ENCODE peak calls at places on chromosome 16, in five cellular contexts. K is fibroblast of the aortic adventitia, I is breast epithelium, Y is H1, M is kidney epithelial cell. U is an unnamed sample.
A peak's percentile ranks its signal among the peaks of the same experiment; 100 is the strongest.

GRCh38 chr16:46928811-46929210 is 44.6 kb downstream of the GPT2 start:
- DNase-seq in K (no peak), I (no peak), Y (no peak), M (no peak), U (no peak)

GRCh38 chr16:86072328-86073102 is 173.6 kb downstream of the IRF8 start:
- DNase-seq in K (peak; percentile 87), I (no peak), Y (peak; percentile 80), M (peak; percentile 7), U (peak; percentile 69)

GRCh38 chr16:71709231-71709781 is 15.2 kb downstream of the PHLPP2 start:
- DNase-seq in K (peak; percentile 66), I (no peak), Y (no peak), M (peak; percentile 37), U (peak; percentile 92)

GRCh38 chr16:29909398-29909797 is 9.1 kb downstream of the ASPHD1 start:
- DNase-seq in K (no peak), I (no peak), Y (no peak), M (no peak), U (peak; percentile 44)

GRCh38 chr16:89370601-89371000 is 119.8 kb downstream of the ANKRD11 start:
- DNase-seq in K (no peak), I (no peak), Y (no peak), M (no peak), U (no peak)

GRCh38 chr16:79195948-79196347 is 404.6 kb downstream of the MAF start:
- DNase-seq in K (no peak), I (no peak), Y (no peak), M (no peak), U (no peak)

GRCh38 chr16:82834156-82834758 is 207.5 kb downstream of the CDH13 start:
- DNase-seq in K (peak; percentile 74), I (no peak), Y (no peak), M (no peak), U (no peak)

GRCh38 chr16:21568502-21569189 is 30.7 kb upstream of the METTL9 start:
- DNase-seq in K (no peak), I (no peak), Y (no peak), M (no peak), U (no peak)

GRCh38 chr16:17471745-17472075 is 950 bp upstream of the XYLT1 start:
- DNase-seq in K (no peak), I (no peak), Y (no peak), M (no peak), U (no peak)

GRCh38 chr16:82629441-82630027 is 2.8 kb downstream of the CDH13 start:
- DNase-seq in K (peak; percentile 87), I (no peak), Y (no peak), M (peak; percentile 44), U (peak; percentile 87)

GRCh38 chr16:64830653-64831052 is 291.2 kb downstream of the CDH11 start:
- DNase-seq in K (no peak), I (no peak), Y (no peak), M (no peak), U (peak; percentile 65)

GRCh38 chr16:68084504-68085258 is 489 bp upstream of the NFATC3 start:
- DNase-seq in K (peak; percentile 40), I (peak; percentile 84), Y (peak; percentile 89), M (no peak), U (peak; percentile 69)

GRCh38 chr16:86087561-86088230 is 188.7 kb downstream of the IRF8 start:
- DNase-seq in K (no peak), I (no peak), Y (no peak), M (no peak), U (no peak)

GRCh38 chr16:86598607-86599318 is 20.4 kb downstream of the FOXL1 start:
- DNase-seq in K (peak; percentile 56), I (no peak), Y (no peak), M (no peak), U (peak; percentile 73)

GRCh38 chr16:25081702-25082101 is 29.8 kb upstream of the LCMT1 start:
- DNase-seq in K (no peak), I (no peak), Y (no peak), M (no peak), U (no peak)

GRCh38 chr16:82082543-82083244 is 47.6 kb downstream of the HSD17B2 start:
- DNase-seq in K (peak; percentile 15), I (no peak), Y (no peak), M (peak; percentile 51), U (peak; percentile 44)

GRCh38 chr16:9850716-9851115 is 331.5 kb downstream of the GRIN2A start:
- DNase-seq in K (no peak), I (no peak), Y (no peak), M (no peak), U (no peak)

GRCh38 chr16:68382296-68382718 is 66.0 kb downstream of the SMPD3 start:
- DNase-seq in K (no peak), I (no peak), Y (peak; percentile 78), M (no peak), U (no peak)

GRCh38 chr16:84391151-84391873 is 23.0 kb downstream of the ATP2C2 start:
- DNase-seq in K (peak; percentile 26), I (peak; percentile 51), Y (no peak), M (no peak), U (peak; percentile 49)

GRCh38 chr16:49489686-49490320 is 116.2 kb downstream of the C16orf78 start:
- DNase-seq in K (no peak), I (no peak), Y (no peak), M (no peak), U (no peak)

GRCh38 chr16:83624436-83625120 is 183.2 kb upstream of the HSBP1 start:
- DNase-seq in K (no peak), I (no peak), Y (peak; percentile 41), M (no peak), U (no peak)

GRCh38 chr16:72291531-72291981 is 119.6 kb upstream of the PMFBP1 start:
- DNase-seq in K (peak; percentile 95), I (no peak), Y (no peak), M (peak; percentile 70), U (peak; percentile 96)

GRCh38 chr16:54153240-54153934 is 133.2 kb downstream of the IRX3 start:
- DNase-seq in K (no peak), I (no peak), Y (no peak), M (no peak), U (no peak)

GRCh38 chr16:54145881-54146280 is 140.7 kb downstream of the IRX3 start:
- DNase-seq in K (no peak), I (no peak), Y (no peak), M (no peak), U (no peak)

GRCh38 chr16:54152362-54153239 is 134.0 kb downstream of the IRX3 start:
- DNase-seq in K (no peak), I (no peak), Y (no peak), M (no peak), U (no peak)

GRCh38 chr16:54150861-54151260 is 135.7 kb downstream of the IRX3 start:
- DNase-seq in K (no peak), I (no peak), Y (no peak), M (no peak), U (no peak)

DNA sequence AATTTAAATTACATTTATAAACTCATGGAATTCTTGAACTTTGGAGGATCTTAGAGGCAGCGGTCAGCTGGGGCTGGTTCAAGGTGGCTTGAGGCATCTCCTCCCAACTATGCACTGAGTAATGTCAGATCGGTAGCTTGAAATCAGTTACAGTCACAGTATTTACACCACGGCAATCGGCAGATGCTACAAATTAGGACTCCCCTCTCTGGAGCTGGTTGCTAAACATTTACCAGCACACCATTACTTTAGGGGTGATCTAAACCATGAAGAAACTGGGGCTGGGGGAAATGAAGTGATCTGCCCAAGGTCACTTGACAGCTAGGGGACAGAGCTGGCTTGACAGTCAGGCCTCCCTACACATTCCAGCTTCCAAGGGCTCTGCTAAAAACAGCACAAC is 137.6 kb downstream of the IRX3 start:
- DNase-seq in K (no peak), I (no peak), Y (no peak), M (no peak), U (no peak)
- TF ChIP-seq CTCF in K (no peak), I (no peak), Y (no peak), M (no peak), U (no peak)

GRCh38 chr16:66650707-66651473 is 45.7 kb downstream of the CMTM4 start:
- DNase-seq in K (peak; percentile 84), I (peak; percentile 76), Y (peak; percentile 89), M (peak; percentile 41), U (peak; percentile 81)
- H3K4me3 ChIP-seq in K (peak overlapping the region; percentile 45), I (no peak overlapping the region), Y (peak overlapping the region; percentile 5), M (no peak overlapping the region), U (peak overlapping the region; percentile 8)

GRCh38 chr16:11253995-11254912 is 1.8 kb downstream of the SOCS1 start:
- DNase-seq in K (no peak), I (no peak), Y (no peak), M (no peak), U (no peak)

GRCh38 chr16:11257131-11257938 is 1.3 kb upstream of the SOCS1 start:
- DNase-seq in K (peak; percentile 82), I (peak; percentile 72), Y (peak; percentile 81), M (peak; percentile 41), U (peak; percentile 78)

GRCh38 chr16:11254913-11255736 is 879 bp downstream of the SOCS1 start:
- DNase-seq in K (peak; percentile 40), I (peak; percentile 28), Y (no peak), M (peak; percentile 25), U (peak; percentile 41)

GRCh38 chr16:11256657-11257130 is 690 bp upstream of the SOCS1 start:
- DNase-seq in K (peak; percentile 39), I (no peak), Y (no peak), M (no peak), U (peak; percentile 60)

DNA sequence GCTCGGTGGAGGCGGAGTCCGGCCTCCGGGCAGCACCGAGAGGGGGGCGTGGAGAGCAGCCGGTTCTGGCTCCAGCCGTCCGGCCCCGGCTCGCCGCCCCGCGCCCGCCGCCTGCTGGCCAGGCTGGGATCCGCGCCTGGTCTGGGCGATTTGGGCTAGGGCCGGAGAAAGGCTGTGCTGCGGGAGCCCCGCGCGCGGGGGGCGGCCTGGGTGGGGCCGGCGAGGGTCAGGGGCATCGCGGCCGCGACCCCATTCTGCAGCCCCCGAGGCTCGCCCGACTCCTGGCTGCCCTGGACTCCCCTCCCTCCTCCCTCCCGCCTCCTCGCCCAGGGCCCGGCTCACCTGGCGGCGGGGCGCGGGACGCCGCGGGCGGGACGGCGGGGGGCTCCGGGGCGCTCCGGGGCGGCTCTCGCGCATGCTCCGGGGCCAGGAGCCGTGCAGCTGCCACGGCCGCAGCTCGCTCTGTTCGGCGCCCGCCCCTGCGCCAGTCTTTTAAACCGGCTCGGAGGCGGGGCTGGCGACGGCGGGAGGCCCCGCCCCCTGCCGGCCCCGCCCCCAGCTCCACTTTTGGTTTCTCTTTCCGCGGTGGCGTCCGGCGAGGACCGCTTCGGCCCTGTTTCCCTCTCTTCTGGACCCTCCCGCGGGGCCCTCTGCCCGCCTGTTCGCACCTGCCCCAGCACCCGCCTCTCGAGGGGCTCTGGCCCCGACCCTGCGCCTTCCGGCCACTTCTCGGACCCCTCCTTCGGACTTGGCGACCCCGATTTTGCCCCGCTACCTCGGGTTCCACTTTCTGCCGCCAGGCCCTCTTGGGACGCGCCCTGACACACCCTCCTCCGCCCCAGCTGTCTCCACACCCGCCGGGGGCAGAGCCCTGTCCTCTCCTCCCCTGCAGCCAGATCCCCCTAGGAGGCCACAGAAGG is at the start of gene SOCS1:
- DNase-seq in K (peak; percentile 82), I (peak; percentile 78), Y (peak; percentile 95), M (no peak), U (peak; percentile 80)
- TF ChIP-seq CTCF in K (peak; percentile 66), I (peak; percentile 59), Y (peak; percentile 75), M (peak; percentile 3), U (peak; percentile 43)

GRCh38 chr16:3212567-3212966 is 22.4 kb downstream of the ZNF200 start:
- DNase-seq in K (no peak), I (no peak), Y (no peak), M (no peak), U (no peak)

GRCh38 chr16:3212006-3212405 is 23.0 kb downstream of the ZNF200 start:
- DNase-seq in K (no peak), I (no peak), Y (no peak), M (no peak), U (no peak)

GRCh38 chr16:3216263-3216640 is 18.7 kb downstream of the ZNF200 start:
- DNase-seq in K (no peak), I (no peak), Y (no peak), M (no peak), U (no peak)

GRCh38 chr16:3214904-3215600 is 19.9 kb downstream of the ZNF200 start:
- DNase-seq in K (no peak), I (no peak), Y (no peak), M (no peak), U (no peak)

GRCh38 chr16:3215601-3216262 is 19.2 kb downstream of the ZNF200 start:
- DNase-seq in K (no peak), I (no peak), Y (no peak), M (no peak), U (no peak)
- H3K4me3 ChIP-seq in K (no peak overlapping the region), I (no peak overlapping the region), Y (no peak overlapping the region), M (no peak overlapping the region), U (no peak overlapping the region)